ENCODE peak calls at places on chromosomes 5 and 9, in nine cellular contexts. One of them, this sample, is unnamed.
A peak's percentile ranks its signal among the peaks of the same experiment; 100 is the strongest.

GRCh38 chr5:175775416-175775815 is 96.0 kb upstream of the CPLX2 start:
- DNase-seq in AG09309: no peak
- DNase-seq in fibroblast of mammary gland: no peak
- DNase-seq in GM23248: no peak
- DNase-seq in Right ventricle myocardium inferior: no peak
- DNase-seq in transverse colon: no peak
- DNase-seq in GM23338: no peak
- DNase-seq in HuH-7.5: no peak
- DNase-seq in stimulated activated CD4-positive, alpha-beta T cell treated with anti-CD3 and anti-CD28 coated beads, TNF-alpha, amount 100 ng/mL, for 48 hours: no peak
- DNase-seq in this sample: no peak

GRCh38 chr9:137172907-137173794 is 1.3 kb upstream of the TMEM210 start:
- DNase-seq in AG09309: no peak
- DNase-seq in fibroblast of mammary gland: no peak
- DNase-seq in GM23248: no peak
- DNase-seq in Right ventricle myocardium inferior: no peak
- DNase-seq in transverse colon: no peak
- DNase-seq in GM23338: no peak
- DNase-seq in HuH-7.5: no peak
- DNase-seq in stimulated activated CD4-positive, alpha-beta T cell treated with anti-CD3 and anti-CD28 coated beads, TNF-alpha, amount 100 ng/mL, for 48 hours: no peak
- DNase-seq in this sample: no peak

GRCh38 chr9:35948901-35949318 is 9.0 kb downstream of the OR2S2 start:
- DNase-seq in AG09309: no peak
- DNase-seq in fibroblast of mammary gland: no peak
- DNase-seq in GM23248: no peak
- DNase-seq in Right ventricle myocardium inferior: no peak
- DNase-seq in transverse colon: peak; percentile 35
- DNase-seq in GM23338: peak; percentile 56
- DNase-seq in HuH-7.5: no peak
- DNase-seq in stimulated activated CD4-positive, alpha-beta T cell treated with anti-CD3 and anti-CD28 coated beads, TNF-alpha, amount 100 ng/mL, for 48 hours: no peak
- DNase-seq in this sample: no peak

GRCh38 chr5:133205649-133206048 is 153.8 kb downstream of the HSPA4 start:
- DNase-seq in AG09309: no peak
- DNase-seq in fibroblast of mammary gland: no peak
- DNase-seq in GM23248: peak; percentile 32
- DNase-seq in Right ventricle myocardium inferior: no peak
- DNase-seq in transverse colon: no peak
- DNase-seq in GM23338: no peak
- DNase-seq in HuH-7.5: no peak
- DNase-seq in stimulated activated CD4-positive, alpha-beta T cell treated with anti-CD3 and anti-CD28 coated beads, TNF-alpha, amount 100 ng/mL, for 48 hours: no peak
- DNase-seq in this sample: no peak

GRCh38 chr9:90365646-90366045 is 277.0 kb downstream of the DIRAS2 start:
- DNase-seq in AG09309: no peak
- DNase-seq in fibroblast of mammary gland: no peak
- DNase-seq in GM23248: no peak
- DNase-seq in Right ventricle myocardium inferior: no peak
- DNase-seq in transverse colon: no peak
- DNase-seq in GM23338: no peak
- DNase-seq in HuH-7.5: no peak
- DNase-seq in stimulated activated CD4-positive, alpha-beta T cell treated with anti-CD3 and anti-CD28 coated beads, TNF-alpha, amount 100 ng/mL, for 48 hours: no peak
- DNase-seq in this sample: no peak

GRCh38 chr9:121985792-121986494 is 107.2 kb downstream of the TTLL11 start:
- DNase-seq in AG09309: no peak
- DNase-seq in fibroblast of mammary gland: no peak
- DNase-seq in GM23248: peak; percentile 43
- DNase-seq in Right ventricle myocardium inferior: peak; percentile 76
- DNase-seq in transverse colon: no peak
- DNase-seq in GM23338: peak; percentile 31
- DNase-seq in HuH-7.5: no peak
- DNase-seq in stimulated activated CD4-positive, alpha-beta T cell treated with anti-CD3 and anti-CD28 coated beads, TNF-alpha, amount 100 ng/mL, for 48 hours: no peak
- DNase-seq in this sample: no peak

GRCh38 chr5:8254674-8255073 is 385.7 kb downstream of the MTRR start:
- DNase-seq in AG09309: no peak
- DNase-seq in fibroblast of mammary gland: no peak
- DNase-seq in GM23248: no peak
- DNase-seq in Right ventricle myocardium inferior: no peak
- DNase-seq in transverse colon: no peak
- DNase-seq in GM23338: no peak
- DNase-seq in HuH-7.5: no peak
- DNase-seq in stimulated activated CD4-positive, alpha-beta T cell treated with anti-CD3 and anti-CD28 coated beads, TNF-alpha, amount 100 ng/mL, for 48 hours: no peak
- DNase-seq in this sample: no peak

GRCh38 chr9:36625006-36625600 is 52.4 kb downstream of the MELK start:
- DNase-seq in AG09309: peak; percentile 16
- DNase-seq in fibroblast of mammary gland: peak; percentile 88
- DNase-seq in GM23248: peak; percentile 90
- DNase-seq in Right ventricle myocardium inferior: no peak
- DNase-seq in transverse colon: peak; percentile 8
- DNase-seq in GM23338: no peak
- DNase-seq in HuH-7.5: no peak
- DNase-seq in stimulated activated CD4-positive, alpha-beta T cell treated with anti-CD3 and anti-CD28 coated beads, TNF-alpha, amount 100 ng/mL, for 48 hours: no peak
- DNase-seq in this sample: no peak

GRCh38 chr5:38582662-38583061 is 26.2 kb upstream of the LIFR start:
- DNase-seq in AG09309: no peak
- DNase-seq in fibroblast of mammary gland: no peak
- DNase-seq in GM23248: no peak
- DNase-seq in Right ventricle myocardium inferior: no peak
- DNase-seq in transverse colon: no peak
- DNase-seq in GM23338: no peak
- DNase-seq in HuH-7.5: no peak
- DNase-seq in stimulated activated CD4-positive, alpha-beta T cell treated with anti-CD3 and anti-CD28 coated beads, TNF-alpha, amount 100 ng/mL, for 48 hours: no peak
- DNase-seq in this sample: no peak

GRCh38 chr5:157046041-157046440 is 12.9 kb downstream of the HAVCR1 start:
- DNase-seq in AG09309: no peak
- DNase-seq in fibroblast of mammary gland: peak; percentile 35
- DNase-seq in GM23248: no peak
- DNase-seq in Right ventricle myocardium inferior: no peak
- DNase-seq in transverse colon: peak; percentile 46
- DNase-seq in GM23338: no peak
- DNase-seq in HuH-7.5: no peak
- DNase-seq in stimulated activated CD4-positive, alpha-beta T cell treated with anti-CD3 and anti-CD28 coated beads, TNF-alpha, amount 100 ng/mL, for 48 hours: no peak
- DNase-seq in this sample: no peak

GRCh38 chr5:33800221-33800950 is 91.4 kb downstream of the ADAMTS12 start:
- DNase-seq in AG09309: no peak
- DNase-seq in fibroblast of mammary gland: peak; percentile 47
- DNase-seq in GM23248: no peak
- DNase-seq in Right ventricle myocardium inferior: no peak
- DNase-seq in transverse colon: no peak
- DNase-seq in GM23338: no peak
- DNase-seq in HuH-7.5: no peak
- DNase-seq in stimulated activated CD4-positive, alpha-beta T cell treated with anti-CD3 and anti-CD28 coated beads, TNF-alpha, amount 100 ng/mL, for 48 hours: no peak
- DNase-seq in this sample: no peak

GRCh38 chr9:76200315-76200714 is 193.9 kb downstream of the RFK start:
- DNase-seq in AG09309: no peak
- DNase-seq in fibroblast of mammary gland: no peak
- DNase-seq in GM23248: no peak
- DNase-seq in Right ventricle myocardium inferior: no peak
- DNase-seq in transverse colon: no peak
- DNase-seq in GM23338: no peak
- DNase-seq in HuH-7.5: no peak
- DNase-seq in stimulated activated CD4-positive, alpha-beta T cell treated with anti-CD3 and anti-CD28 coated beads, TNF-alpha, amount 100 ng/mL, for 48 hours: no peak
- DNase-seq in this sample: no peak

GRCh38 chr5:53170748-53171349 is 61.3 kb upstream of the MOCS2 start:
- DNase-seq in AG09309: no peak
- DNase-seq in fibroblast of mammary gland: peak; percentile 58
- DNase-seq in GM23248: peak; percentile 69
- DNase-seq in Right ventricle myocardium inferior: no peak
- DNase-seq in transverse colon: peak; percentile 15
- DNase-seq in GM23338: peak; percentile 53
- DNase-seq in HuH-7.5: no peak
- DNase-seq in stimulated activated CD4-positive, alpha-beta T cell treated with anti-CD3 and anti-CD28 coated beads, TNF-alpha, amount 100 ng/mL, for 48 hours: no peak
- DNase-seq in this sample: no peak

GRCh38 chr9:98639133-98639532 is 69.6 kb downstream of the GABBR2 start:
- DNase-seq in AG09309: no peak
- DNase-seq in fibroblast of mammary gland: no peak
- DNase-seq in GM23248: no peak
- DNase-seq in Right ventricle myocardium inferior: no peak
- DNase-seq in transverse colon: no peak
- DNase-seq in GM23338: no peak
- DNase-seq in HuH-7.5: no peak
- DNase-seq in stimulated activated CD4-positive, alpha-beta T cell treated with anti-CD3 and anti-CD28 coated beads, TNF-alpha, amount 100 ng/mL, for 48 hours: no peak
- DNase-seq in this sample: no peak

GRCh38 chr5:109035470-109035869 is 287.8 kb downstream of the FER start:
- DNase-seq in AG09309: no peak
- DNase-seq in fibroblast of mammary gland: peak; percentile 72
- DNase-seq in GM23248: peak; percentile 35
- DNase-seq in Right ventricle myocardium inferior: no peak
- DNase-seq in transverse colon: no peak
- DNase-seq in GM23338: no peak
- DNase-seq in HuH-7.5: no peak
- DNase-seq in stimulated activated CD4-positive, alpha-beta T cell treated with anti-CD3 and anti-CD28 coated beads, TNF-alpha, amount 100 ng/mL, for 48 hours: no peak
- DNase-seq in this sample: no peak

GRCh38 chr5:61252643-61252925 is 79.5 kb upstream of the ZSWIM6 start:
- DNase-seq in AG09309: no peak
- DNase-seq in fibroblast of mammary gland: no peak
- DNase-seq in GM23248: no peak
- DNase-seq in Right ventricle myocardium inferior: no peak
- DNase-seq in transverse colon: no peak
- DNase-seq in GM23338: no peak
- DNase-seq in HuH-7.5: no peak
- DNase-seq in stimulated activated CD4-positive, alpha-beta T cell treated with anti-CD3 and anti-CD28 coated beads, TNF-alpha, amount 100 ng/mL, for 48 hours: no peak
- DNase-seq in this sample: no peak

GRCh38 chr5:153513171-153513570 is 22.7 kb downstream of the GRIA1 start:
- DNase-seq in AG09309: no peak
- DNase-seq in fibroblast of mammary gland: peak; percentile 62
- DNase-seq in GM23248: peak; percentile 40
- DNase-seq in Right ventricle myocardium inferior: no peak
- DNase-seq in transverse colon: no peak
- DNase-seq in GM23338: no peak
- DNase-seq in HuH-7.5: no peak
- DNase-seq in stimulated activated CD4-positive, alpha-beta T cell treated with anti-CD3 and anti-CD28 coated beads, TNF-alpha, amount 100 ng/mL, for 48 hours: no peak
- DNase-seq in this sample: no peak

GRCh38 chr5:10860645-10861455 is 99.8 kb upstream of the DAP start:
- DNase-seq in AG09309: no peak
- DNase-seq in fibroblast of mammary gland: peak; percentile 43
- DNase-seq in GM23248: peak; percentile 50
- DNase-seq in Right ventricle myocardium inferior: no peak
- DNase-seq in transverse colon: no peak
- DNase-seq in GM23338: no peak
- DNase-seq in HuH-7.5: no peak
- DNase-seq in stimulated activated CD4-positive, alpha-beta T cell treated with anti-CD3 and anti-CD28 coated beads, TNF-alpha, amount 100 ng/mL, for 48 hours: no peak
- DNase-seq in this sample: no peak

GRCh38 chr9:83935276-83935890 is 14.2 kb upstream of the KIF27 start:
- DNase-seq in AG09309: peak; percentile 64
- DNase-seq in fibroblast of mammary gland: peak; percentile 85
- DNase-seq in GM23248: peak; percentile 86
- DNase-seq in Right ventricle myocardium inferior: no peak
- DNase-seq in transverse colon: no peak
- DNase-seq in GM23338: peak; percentile 70
- DNase-seq in HuH-7.5: no peak
- DNase-seq in stimulated activated CD4-positive, alpha-beta T cell treated with anti-CD3 and anti-CD28 coated beads, TNF-alpha, amount 100 ng/mL, for 48 hours: no peak
- DNase-seq in this sample: no peak

GRCh38 chr9:14306672-14307646 is 7.0 kb downstream of the NFIB start:
- DNase-seq in AG09309: no peak
- DNase-seq in fibroblast of mammary gland: peak; percentile 55
- DNase-seq in GM23248: no peak
- DNase-seq in Right ventricle myocardium inferior: no peak
- DNase-seq in transverse colon: no peak
- DNase-seq in GM23338: peak; percentile 22
- DNase-seq in HuH-7.5: no peak
- DNase-seq in stimulated activated CD4-positive, alpha-beta T cell treated with anti-CD3 and anti-CD28 coated beads, TNF-alpha, amount 100 ng/mL, for 48 hours: no peak
- DNase-seq in this sample: no peak

GRCh38 chr9:34759432-34760134 is 49.6 kb upstream of the CCL21 start:
- DNase-seq in AG09309: no peak
- DNase-seq in fibroblast of mammary gland: no peak
- DNase-seq in GM23248: no peak
- DNase-seq in Right ventricle myocardium inferior: no peak
- DNase-seq in transverse colon: no peak
- DNase-seq in GM23338: no peak
- DNase-seq in HuH-7.5: no peak
- DNase-seq in stimulated activated CD4-positive, alpha-beta T cell treated with anti-CD3 and anti-CD28 coated beads, TNF-alpha, amount 100 ng/mL, for 48 hours: no peak
- DNase-seq in this sample: no peak

GRCh38 chr9:130295945-130296782 is 30.6 kb downstream of the HMCN2 start:
- DNase-seq in AG09309: no peak
- DNase-seq in fibroblast of mammary gland: no peak
- DNase-seq in GM23248: no peak
- DNase-seq in Right ventricle myocardium inferior: no peak
- DNase-seq in transverse colon: no peak
- DNase-seq in GM23338: no peak
- DNase-seq in HuH-7.5: no peak
- DNase-seq in stimulated activated CD4-positive, alpha-beta T cell treated with anti-CD3 and anti-CD28 coated beads, TNF-alpha, amount 100 ng/mL, for 48 hours: no peak
- DNase-seq in this sample: no peak

GRCh38 chr5:78362220-78362619 is 1.8 kb downstream of the SCAMP1 start:
- DNase-seq in AG09309: no peak
- DNase-seq in fibroblast of mammary gland: no peak
- DNase-seq in GM23248: no peak
- DNase-seq in Right ventricle myocardium inferior: no peak
- DNase-seq in transverse colon: no peak
- DNase-seq in GM23338: no peak
- DNase-seq in HuH-7.5: no peak
- DNase-seq in stimulated activated CD4-positive, alpha-beta T cell treated with anti-CD3 and anti-CD28 coated beads, TNF-alpha, amount 100 ng/mL, for 48 hours: no peak
- DNase-seq in this sample: no peak

GRCh38 chr9:22031664-22032411 is 22.7 kb upstream of the CDKN2B start:
- DNase-seq in AG09309: no peak
- DNase-seq in fibroblast of mammary gland: no peak
- DNase-seq in GM23248: peak; percentile 26
- DNase-seq in Right ventricle myocardium inferior: no peak
- DNase-seq in transverse colon: no peak
- DNase-seq in GM23338: no peak
- DNase-seq in HuH-7.5: no peak
- DNase-seq in stimulated activated CD4-positive, alpha-beta T cell treated with anti-CD3 and anti-CD28 coated beads, TNF-alpha, amount 100 ng/mL, for 48 hours: no peak
- DNase-seq in this sample: no peak

GRCh38 chr5:1264211-1264610 is 30.7 kb downstream of the TERT start:
- DNase-seq in AG09309: no peak
- DNase-seq in fibroblast of mammary gland: no peak
- DNase-seq in GM23248: no peak
- DNase-seq in Right ventricle myocardium inferior: peak; percentile 6
- DNase-seq in transverse colon: no peak
- DNase-seq in GM23338: no peak
- DNase-seq in HuH-7.5: no peak
- DNase-seq in stimulated activated CD4-positive, alpha-beta T cell treated with anti-CD3 and anti-CD28 coated beads, TNF-alpha, amount 100 ng/mL, for 48 hours: no peak
- DNase-seq in this sample: no peak

GRCh38 chr5:107646418-107646817 is 24.3 kb downstream of the EFNA5 start:
- DNase-seq in AG09309: no peak
- DNase-seq in fibroblast of mammary gland: no peak
- DNase-seq in GM23248: no peak
- DNase-seq in Right ventricle myocardium inferior: no peak
- DNase-seq in transverse colon: no peak
- DNase-seq in GM23338: no peak
- DNase-seq in HuH-7.5: no peak
- DNase-seq in stimulated activated CD4-positive, alpha-beta T cell treated with anti-CD3 and anti-CD28 coated beads, TNF-alpha, amount 100 ng/mL, for 48 hours: no peak
- DNase-seq in this sample: no peak

GRCh38 chr5:638501-639252 is 26.5 kb downstream of the CEP72 start:
- DNase-seq in AG09309: no peak
- DNase-seq in fibroblast of mammary gland: no peak
- DNase-seq in GM23248: no peak
- DNase-seq in Right ventricle myocardium inferior: no peak
- DNase-seq in transverse colon: no peak
- DNase-seq in GM23338: no peak
- DNase-seq in HuH-7.5: no peak
- DNase-seq in stimulated activated CD4-positive, alpha-beta T cell treated with anti-CD3 and anti-CD28 coated beads, TNF-alpha, amount 100 ng/mL, for 48 hours: no peak
- DNase-seq in this sample: no peak

GRCh38 chr5:72205431-72206009 is 98.2 kb downstream of the MAP1B start:
- DNase-seq in AG09309: no peak
- DNase-seq in fibroblast of mammary gland: no peak
- DNase-seq in GM23248: peak; percentile 54
- DNase-seq in Right ventricle myocardium inferior: no peak
- DNase-seq in transverse colon: no peak
- DNase-seq in GM23338: no peak
- DNase-seq in HuH-7.5: no peak
- DNase-seq in stimulated activated CD4-positive, alpha-beta T cell treated with anti-CD3 and anti-CD28 coated beads, TNF-alpha, amount 100 ng/mL, for 48 hours: no peak
- DNase-seq in this sample: no peak

GRCh38 chr9:132546148-132547051 is 36.0 kb upstream of the BARHL1 start:
- DNase-seq in AG09309: no peak
- DNase-seq in fibroblast of mammary gland: peak; percentile 24
- DNase-seq in GM23248: peak; percentile 31
- DNase-seq in Right ventricle myocardium inferior: no peak
- DNase-seq in transverse colon: no peak
- DNase-seq in GM23338: peak; percentile 82
- DNase-seq in HuH-7.5: no peak
- DNase-seq in stimulated activated CD4-positive, alpha-beta T cell treated with anti-CD3 and anti-CD28 coated beads, TNF-alpha, amount 100 ng/mL, for 48 hours: no peak
- DNase-seq in this sample: no peak

GRCh38 chr5:154409230-154409840 is 36.5 kb upstream of the SAP30L start:
- DNase-seq in AG09309: no peak
- DNase-seq in fibroblast of mammary gland: no peak
- DNase-seq in GM23248: no peak
- DNase-seq in Right ventricle myocardium inferior: no peak
- DNase-seq in transverse colon: no peak
- DNase-seq in GM23338: no peak
- DNase-seq in HuH-7.5: no peak
- DNase-seq in stimulated activated CD4-positive, alpha-beta T cell treated with anti-CD3 and anti-CD28 coated beads, TNF-alpha, amount 100 ng/mL, for 48 hours: no peak
- DNase-seq in this sample: no peak

GRCh38 chr9:73219985-73220626 is 68.4 kb downstream of the ANXA1 start:
- DNase-seq in AG09309: peak; percentile 4
- DNase-seq in fibroblast of mammary gland: peak; percentile 98
- DNase-seq in GM23248: peak; percentile 83
- DNase-seq in Right ventricle myocardium inferior: no peak
- DNase-seq in transverse colon: no peak
- DNase-seq in GM23338: no peak
- DNase-seq in HuH-7.5: no peak
- DNase-seq in stimulated activated CD4-positive, alpha-beta T cell treated with anti-CD3 and anti-CD28 coated beads, TNF-alpha, amount 100 ng/mL, for 48 hours: peak; percentile 32
- DNase-seq in this sample: no peak

This sample was measured in GDM1.